ENCODE peak calls at places on chromosomes 7 and 10, in nine cellular contexts. V is body of pancreas; E is H1; Z is K562; C is CD4-positive, alpha-beta memory T cell; J is hepatocyte; N is CD8-positive, alpha-beta memory T cell; X is psoas muscle; U is GM12878. D is an unnamed sample. For H3K4me1 and H3K36me3, the result is how much of the 10 kb centered on the place peaks cover.

GRCh38 chr7:75866497-75867389 is 12.1 kb upstream of the RHBDD2 start:
- DNase-seq in X (no peak), E (no peak), U (no peak), N (peak), C (peak), V (peak), Z (peak), J (peak), D (peak)

GRCh38 chr7:94295805-94296204 is 98.9 kb upstream of the COL1A2 start:
- DNase-seq in U (no peak), V (no peak), J (peak), N (no peak), E (no peak), Z (no peak), C (no peak), X (no peak), D (peak)

GRCh38 chr10:122476034-122476695 is 14.8 kb downstream of the HTRA1 start:
- DNase-seq in U (no peak), X (no peak), Z (no peak), C (no peak), N (no peak), V (no peak), J (no peak), E (no peak), D (no peak)

GRCh38 chr7:151060416-151061234 is 1.2 kb downstream of the SLC4A2 start:
- DNase-seq in N (no peak), E (no peak), X (no peak), C (no peak), Z (peak), V (peak), U (no peak), J (peak), D (no peak)

GRCh38 chr10:102342462-102342861 is 53.0 kb upstream of the NFKB2 start:
- DNase-seq in V (no peak), J (no peak), U (no peak), C (no peak), E (peak), Z (no peak), N (no peak), X (no peak), D (peak)

GRCh38 chr7:522071-522937 is 2.7 kb upstream of the PDGFA start:
- DNase-seq in J (peak), U (peak), C (peak), Z (peak), E (no peak), X (no peak), V (peak), N (no peak), D (peak)

GRCh38 chr7:28840515-28841125 is 117.5 kb downstream of the TRIL start:
- DNase-seq in X (no peak), J (peak), V (no peak), U (no peak), E (no peak), N (no peak), Z (no peak), C (no peak), D (no peak)

GRCh38 chr7:82323806-82324205 is 119.8 kb downstream of the CACNA2D1 start:
- DNase-seq in C (no peak), N (no peak), X (no peak), Z (no peak), J (no peak), E (no peak), U (no peak), V (no peak), D (peak)

GRCh38 chr10:6716521-6716920 is 136.4 kb upstream of the PRKCQ start:
- DNase-seq in N (no peak), U (no peak), C (no peak), V (no peak), X (no peak), E (no peak), Z (no peak), J (no peak), D (peak)

GRCh38 chr10:79028056-79028430 is 40.7 kb upstream of the ZMIZ1 start:
- DNase-seq in J (no peak), X (peak), U (no peak), V (no peak), Z (no peak), C (no peak), N (no peak), E (no peak), D (no peak)

GRCh38 chr7:99407849-99408346 is 499 bp downstream of the PDAP1 start:
- DNase-seq in N (peak), E (no peak), X (peak), U (no peak), Z (no peak), J (peak), V (peak), C (peak), D (peak)

GRCh38 chr7:90173127-90173844 is 19.0 kb downstream of the STEAP1 start:
- DNase-seq in N (no peak), E (no peak), C (no peak), J (no peak), V (no peak), X (no peak), U (peak), Z (no peak), D (peak)

GRCh38 chr10:31353574-31353973 is 34.6 kb downstream of the ZEB1 start:
- DNase-seq in X (no peak), C (peak), N (no peak), Z (no peak), E (no peak), U (peak), J (peak), V (no peak), D (peak)

GRCh38 chr10:46553238-46554049 is 3.0 kb downstream of the GPRIN2 start:
- DNase-seq in X (peak), E (no peak), Z (no peak), V (peak), N (peak), C (no peak), U (no peak), J (no peak), D (no peak)

GRCh38 chr7:40230086-40230485 is 95.3 kb downstream of the SUGCT start:
- DNase-seq in C (no peak), N (no peak), J (no peak), E (no peak), Z (no peak), X (no peak), U (no peak), V (no peak), D (no peak)

GRCh38 chr7:303425-303824 is 13.5 kb downstream of the FOXL3 start:
- DNase-seq in J (no peak), N (no peak), Z (no peak), U (no peak), C (no peak), V (no peak), E (no peak), X (no peak), D (no peak)

GRCh38 chr10:58972576-58973234 is 203.7 kb upstream of the PHYHIPL start:
- DNase-seq in E (no peak), V (no peak), N (no peak), U (no peak), Z (no peak), C (no peak), X (no peak), J (no peak), D (no peak)

GRCh38 chr10:95850791-95851190 is 57.0 kb upstream of the CC2D2B start:
- DNase-seq in N (no peak), Z (no peak), E (no peak), X (no peak), V (no peak), J (no peak), C (no peak), U (no peak), D (no peak)

GRCh38 chr7:24731313-24731712 is 26.0 kb downstream of the GSDME start:
- DNase-seq in U (no peak), V (no peak), J (no peak), E (no peak), N (no peak), X (no peak), C (no peak), Z (no peak), D (no peak)

GRCh38 chr10:1069680-1070079 is 13.5 kb downstream of the WDR37 start:
- DNase-seq in E (no peak), C (no peak), N (no peak), J (no peak), X (no peak), U (no peak), V (no peak), Z (no peak), D (no peak)

GRCh38 chr10:110300486-110300986 is 4.2 kb downstream of the SMNDC1 start:
- DNase-seq in Z (no peak), U (no peak), J (no peak), E (no peak), V (no peak), X (no peak), C (no peak), N (no peak), D (no peak)

GRCh38 chr10:52486840-52487611 is 172.9 kb downstream of the DKK1 start:
- DNase-seq in X (no peak), U (no peak), V (no peak), E (no peak), N (no peak), J (peak), C (no peak), Z (no peak), D (peak)

GRCh38 chr7:157990226-157990877 is 597.3 kb downstream of the PTPRN2 start:
- DNase-seq in V (no peak), E (no peak), Z (no peak), N (no peak), C (no peak), J (no peak), U (no peak), X (no peak), D (no peak)

GRCh38 chr7:94903971-94904370 is 3.4 kb upstream of the PPP1R9A start:
- DNase-seq in N (no peak), U (no peak), E (no peak), Z (no peak), V (no peak), X (no peak), J (no peak), C (no peak), D (no peak)

GRCh38 chr7:7521259-7521658 is 14.4 kb downstream of the COL28A1 start:
- DNase-seq in C (no peak), U (no peak), V (no peak), N (no peak), Z (no peak), X (no peak), E (no peak), J (no peak), D (no peak)

GRCh38 chr7:76011437-76011836 is 17.0 kb upstream of the TMEM120A start:
- DNase-seq in E (no peak), V (peak), X (peak), J (peak), Z (no peak), N (no peak), C (no peak), U (no peak), D (peak)

GRCh38 chr7:156437021-156437614 is 203.5 kb upstream of the RNF32 start:
- DNase-seq in U (no peak), E (no peak), N (no peak), J (no peak), C (no peak), V (no peak), Z (no peak), X (no peak), D (no peak)

GRCh38 chr10:75532253-75532924 is 101.0 kb downstream of the LRMDA start:
- DNase-seq in V (no peak), Z (no peak), X (no peak), E (no peak), J (no peak), N (no peak), C (no peak), U (no peak), D (peak)

GRCh38 chr10:17609523-17610079 is 7.6 kb downstream of the HACD1 start:
- DNase-seq in X (no peak), Z (no peak), U (no peak), J (no peak), N (no peak), C (peak), E (no peak), V (no peak), D (no peak)

GRCh38 chr7:138974675-138975237 is 6.4 kb downstream of the KIAA1549 start:
- DNase-seq in J (no peak), X (no peak), U (no peak), N (no peak), E (no peak), C (no peak), V (no peak), Z (no peak), D (no peak)

GRCh38 chr7:92754756-92755581 is 81.4 kb downstream of the CDK6 start:
- DNase-seq in J (no peak), N (no peak), X (no peak), U (no peak), V (no peak), C (no peak), E (no peak), Z (peak), D (no peak)

GRCh38 chr10:124694467-124695195 is 49.5 kb downstream of the FAM53B start:
- DNase-seq in J (no peak), E (no peak), C (no peak), V (no peak), U (no peak), N (peak), Z (no peak), X (no peak), D (no peak)

GRCh38 chr10:124693396-124693795 is 50.8 kb downstream of the FAM53B start:
- DNase-seq in X (no peak), Z (peak), U (no peak), J (no peak), E (no peak), C (no peak), N (no peak), V (no peak), D (no peak)

GRCh38 chr10:124696446-124697392 is 47.5 kb downstream of the FAM53B start:
- DNase-seq in Z (no peak), X (no peak), U (peak), J (no peak), C (peak), N (peak), V (no peak), E (no peak), D (no peak)

GRCh38 chr10:124693801-124694416 is 50.3 kb downstream of the FAM53B start:
- DNase-seq in X (no peak), Z (no peak), V (peak), N (peak), C (no peak), J (no peak), E (no peak), U (no peak), D (no peak)

DNA sequence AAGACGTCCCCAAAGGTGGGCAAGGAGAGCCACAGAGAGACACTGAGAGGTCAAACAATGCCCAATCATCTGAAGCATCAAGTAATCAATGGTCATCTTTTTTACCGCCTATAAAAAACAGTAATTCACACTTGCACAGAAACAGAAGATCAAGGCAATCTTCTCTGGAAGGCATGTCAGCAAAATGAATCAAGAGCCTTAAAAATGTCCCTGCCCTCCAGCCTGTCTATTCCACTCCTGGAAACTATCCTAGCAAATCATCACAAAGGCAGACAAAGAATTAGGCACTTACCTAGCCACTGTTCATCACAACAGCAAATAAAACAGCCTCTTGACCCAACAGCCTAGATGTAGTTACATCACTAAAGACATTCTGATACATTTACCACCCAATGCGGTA is 48.9 kb downstream of the FAM53B start:
- DNase-seq in V (no peak), Z (no peak), N (no peak), U (no peak), E (no peak), X (no peak), C (no peak), J (no peak), D (no peak)
- H3K4me1 ChIP-seq in V (under half), Z (under half), N (half or more), U (half or more), E (under half), X (half or more), C (half or more), J (under half), D (under half)

GRCh38 chr7:135194494-135195095 is 16.7 kb downstream of the WDR91 start:
- DNase-seq in V (no peak), J (no peak), E (no peak), Z (no peak), N (no peak), C (no peak), U (no peak), X (no peak), D (peak)

GRCh38 chr7:135195968-135196629 is 15.2 kb downstream of the WDR91 start:
- DNase-seq in E (no peak), N (no peak), X (no peak), U (no peak), J (no peak), C (no peak), Z (no peak), V (peak), D (no peak)

GRCh38 chr7:135190703-135191102 is 20.2 kb upstream of the CYREN start:
- DNase-seq in N (no peak), C (no peak), U (no peak), J (no peak), X (no peak), E (no peak), V (no peak), Z (no peak), D (no peak)

GRCh38 chr7:135192914-135193536 is 18.3 kb downstream of the WDR91 start:
- DNase-seq in J (no peak), C (no peak), N (no peak), X (no peak), U (no peak), E (no peak), Z (no peak), V (no peak), D (no peak)

GRCh38 chr7:135193615-135194081 is 17.7 kb downstream of the WDR91 start:
- DNase-seq in U (no peak), V (peak), Z (no peak), C (no peak), J (no peak), E (no peak), X (no peak), N (no peak), D (peak)
- H3K36me3 ChIP-seq in U (under half), V (under half), Z (under half), C (under half), J (under half), E (under half), X (under half), N (under half), D (under half)

DNA sequence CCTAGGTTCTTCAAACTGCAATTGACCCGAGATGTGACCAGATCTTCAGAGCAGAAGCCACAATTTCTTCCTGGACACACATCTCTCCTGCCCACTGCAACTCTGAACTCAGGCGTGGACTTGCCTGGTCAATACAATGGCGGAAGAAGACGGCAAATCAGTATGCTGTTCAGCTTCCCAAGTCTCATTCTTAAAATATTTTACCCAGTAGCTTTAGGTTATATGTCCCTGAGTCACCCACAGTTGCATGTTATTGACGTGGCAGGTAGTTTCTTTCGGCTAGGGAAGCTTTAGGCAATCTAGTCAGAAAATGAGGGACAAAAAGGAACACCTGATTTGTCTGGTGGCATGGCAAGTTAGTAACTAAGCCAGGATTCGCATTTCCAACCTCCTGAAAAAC is 22.5 kb downstream of the CEP41 start:
- DNase-seq in C (no peak), Z (no peak), N (no peak), J (no peak), E (no peak), U (no peak), V (no peak), X (no peak), D (peak)
- H3K4me1 ChIP-seq in C (under half), Z (under half), N (half or more), J (under half), E (under half), U (under half), V (under half), X (under half), D (under half)

DNA sequence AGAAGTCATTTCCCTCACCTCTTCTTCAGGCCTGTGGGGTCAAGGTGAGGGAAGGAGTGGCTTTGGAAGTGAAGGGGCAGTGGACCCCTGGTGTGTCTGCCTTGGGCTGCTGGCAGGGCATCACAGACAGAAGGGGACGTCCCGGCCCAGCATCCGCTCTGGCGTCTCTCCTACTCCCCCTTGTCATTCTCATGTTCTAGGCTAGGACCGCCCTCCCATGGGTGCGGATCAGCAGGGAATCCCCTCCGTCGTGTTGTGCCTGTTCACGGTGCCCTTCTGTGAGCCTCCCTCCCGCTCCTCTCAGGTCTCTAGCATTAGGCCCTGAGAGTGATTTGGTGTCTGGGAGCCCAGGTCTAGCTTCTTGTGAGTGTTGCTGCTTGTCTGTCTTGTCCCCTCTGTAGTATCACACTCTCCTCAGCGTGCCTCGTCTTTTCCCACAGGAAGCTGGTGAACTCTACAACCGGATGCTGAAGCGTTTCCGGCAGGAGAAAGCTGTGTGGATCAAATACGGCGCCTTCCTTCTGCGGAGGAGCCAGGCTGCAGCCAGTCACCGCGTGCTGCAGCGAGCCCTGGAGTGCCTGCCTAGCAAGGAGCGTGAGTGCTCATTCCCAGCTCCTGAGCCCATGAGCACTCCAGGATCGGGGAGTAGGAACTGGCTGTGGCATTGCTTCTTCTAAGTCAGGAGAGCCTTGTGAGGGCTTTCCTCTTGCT is 8.5 kb downstream of the CALHM2 start:
- DNase-seq in V (no peak), N (peak), J (no peak), C (no peak), Z (no peak), E (no peak), X (no peak), U (no peak), D (no peak)
- H3K36me3 ChIP-seq in V (under half), N (under half), J (under half), C (half or more), Z (half or more), E (half or more), X (under half), U (under half), D (half or more)

DNA sequence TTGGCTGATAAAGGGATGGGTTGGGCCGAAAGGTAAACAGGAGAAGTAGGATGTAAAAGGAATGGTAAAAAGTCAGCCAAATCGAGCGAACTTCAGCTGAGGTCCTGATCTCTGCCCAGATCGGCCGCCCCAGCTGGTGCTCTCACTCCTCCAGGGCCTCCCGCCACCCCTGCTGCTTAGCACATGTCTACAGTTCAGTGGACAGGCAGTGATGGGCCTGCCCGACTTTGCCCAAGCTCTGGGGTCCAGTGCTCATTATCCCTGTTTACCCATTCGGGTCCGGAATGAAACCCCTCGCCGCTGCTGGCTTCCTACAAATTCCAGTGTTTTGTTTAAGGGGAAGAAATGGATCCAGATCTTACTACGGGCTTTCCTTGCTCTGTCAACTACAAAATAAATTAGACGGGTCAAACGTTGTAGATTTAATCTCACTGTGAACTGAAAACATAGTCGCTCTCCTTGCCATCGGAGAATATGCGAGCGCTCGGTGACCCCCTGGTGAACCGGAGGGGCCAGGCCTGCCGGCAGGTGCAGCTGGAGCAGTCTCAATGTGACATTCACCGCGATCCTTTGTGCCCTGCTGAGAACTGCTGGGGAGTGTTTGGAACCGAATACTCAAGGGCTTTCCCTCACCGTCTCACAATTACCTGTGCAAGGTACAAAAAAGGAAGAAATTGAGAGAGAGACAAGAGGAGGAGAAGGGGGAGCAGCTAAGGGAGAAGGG is 174.3 kb upstream of the GPR26 start:
- DNase-seq in J (no peak), Z (no peak), N (no peak), X (no peak), U (no peak), V (no peak), C (no peak), E (no peak), D (no peak)
- H3K4me1 ChIP-seq in J (under half), Z (under half), N (under half), X (under half), U (under half), V (under half), C (under half), E (under half), D (under half)

GRCh38 chr10:128287921-128288320 is 161.7 kb upstream of the MKI67 start:
- DNase-seq in Z (no peak), U (no peak), V (no peak), N (no peak), C (no peak), X (no peak), J (no peak), E (no peak), D (no peak)
- H3K36me3 ChIP-seq in Z (under half), U (under half), V (under half), N (under half), C (under half), X (under half), J (under half), E (under half), D (under half)